ENCODE peak calls at places on chromosomes 2 and 18, in ten cellular contexts. H is testis, A is aorta, T is GM23248, K is kidney, I is WERI-Rb-1, R is endodermal cell, U is GM12878, Q is PC-3, C is adipocyte. Y is an unnamed sample. For H3K9me3 and H3K36me3, the result is how much of the 10 kb centered on the place peaks cover.

GRCh38 chr18:12008181-12008767 is 27.0 kb downstream of the IMPA2 start:
- DNase-seq in T (no peak), A (no peak), R (no peak), K (peak), U (no peak), Q (no peak), C (no peak), I (no peak), H (no peak), Y (peak)

GRCh38 chr2:126761256-126761980 is 105.5 kb downstream of the GYPC start:
- DNase-seq in Q (no peak), H (no peak), I (no peak), T (no peak), K (no peak), A (no peak), U (no peak), C (no peak), R (no peak), Y (no peak)

GRCh38 chr2:75589344-75590105 is 28.8 kb upstream of the EVA1A start:
- DNase-seq in C (peak), K (no peak), U (no peak), H (no peak), I (no peak), Q (no peak), A (no peak), R (no peak), T (peak), Y (no peak)

GRCh38 chr18:58532298-58532697 is 96.6 kb downstream of the ALPK2 start:
- DNase-seq in A (no peak), K (no peak), C (no peak), T (peak), U (no peak), H (no peak), R (peak), Q (peak), I (no peak), Y (no peak)

GRCh38 chr18:26863122-26863879 is 2.2 kb downstream of the AQP4 start:
- DNase-seq in I (peak), R (peak), K (peak), Q (peak), H (peak), T (peak), U (no peak), C (no peak), A (no peak), Y (peak)

GRCh38 chr2:11175293-11175795 is 20.1 kb downstream of the SLC66A3 start:
- DNase-seq in T (peak), U (no peak), Q (no peak), A (peak), R (no peak), K (no peak), I (no peak), H (no peak), C (peak), Y (no peak)

GRCh38 chr2:71100195-71100964 is 29.6 kb downstream of the MCEE start:
- DNase-seq in A (peak), U (peak), K (no peak), C (peak), R (peak), T (peak), H (peak), Q (peak), I (peak), Y (peak)

GRCh38 chr2:168215813-168216212 is 31.6 kb downstream of the STK39 start:
- DNase-seq in R (no peak), A (no peak), H (no peak), C (no peak), Q (no peak), U (no peak), K (no peak), T (peak), I (no peak), Y (no peak)

GRCh38 chr2:220544049-220544448 is 916.6 kb downstream of the SLC4A3 start:
- DNase-seq in Q (no peak), K (no peak), C (no peak), R (no peak), U (no peak), I (no peak), A (no peak), T (no peak), H (no peak), Y (no peak)

GRCh38 chr18:31237142-31237541 is 74.5 kb upstream of the DSC1 start:
- DNase-seq in C (no peak), R (no peak), U (no peak), T (no peak), H (no peak), A (no peak), Q (no peak), K (no peak), I (no peak), Y (no peak)

GRCh38 chr2:120831106-120831505 is 95.4 kb downstream of the GLI2 start:
- DNase-seq in K (no peak), T (no peak), Q (no peak), I (no peak), H (no peak), U (no peak), R (no peak), C (no peak), A (no peak), Y (no peak)

GRCh38 chr2:236747426-236747825 is 177.8 kb downstream of the ACKR3 start:
- DNase-seq in K (no peak), I (no peak), A (no peak), T (no peak), R (no peak), H (no peak), Q (no peak), C (no peak), U (no peak), Y (no peak)

GRCh38 chr2:152334701-152335015 is 316 bp upstream of the FMNL2 start:
- DNase-seq in I (no peak), H (no peak), U (no peak), K (no peak), A (no peak), R (no peak), C (no peak), Q (no peak), T (no peak), Y (no peak)

GRCh38 chr2:176562359-176563043 is 293.3 kb downstream of the MTX2 start:
- DNase-seq in I (no peak), R (no peak), U (no peak), Q (peak), C (no peak), K (no peak), T (peak), H (no peak), A (peak), Y (no peak)

GRCh38 chr2:160596431-160596830 is 102.8 kb upstream of the RBMS1 start:
- DNase-seq in C (no peak), A (no peak), U (no peak), R (no peak), T (no peak), Q (no peak), I (no peak), H (no peak), K (no peak), Y (no peak)

GRCh38 chr2:36964496-36965058 is 1.8 kb downstream of the STRN start:
- DNase-seq in K (no peak), U (no peak), H (no peak), A (no peak), T (peak), I (no peak), C (no peak), Q (no peak), R (no peak), Y (no peak)

GRCh38 chr2:239569401-239570090 is 168.7 kb upstream of the HDAC4 start:
- DNase-seq in T (peak), U (no peak), I (no peak), Q (peak), C (no peak), A (peak), H (no peak), K (no peak), R (no peak), Y (no peak)

GRCh38 chr2:5697554-5697953 is 5.4 kb downstream of the SOX11 start:
- DNase-seq in K (no peak), Q (no peak), I (no peak), C (no peak), U (no peak), R (no peak), H (no peak), A (no peak), T (no peak), Y (no peak)

GRCh38 chr2:174634130-174635014 is 36.8 kb upstream of the WIPF1 start:
- DNase-seq in U (peak), R (no peak), K (no peak), I (no peak), C (no peak), T (peak), A (no peak), H (no peak), Q (no peak), Y (no peak)

GRCh38 chr2:15799432-15799827 is 140.9 kb upstream of the MYCN start:
- DNase-seq in Q (no peak), U (no peak), C (no peak), K (no peak), A (no peak), H (no peak), I (no peak), T (no peak), R (no peak), Y (no peak)

GRCh38 chr18:8839285-8839684 is 133.9 kb downstream of the MTCL1 start:
- DNase-seq in C (no peak), T (no peak), U (no peak), Q (no peak), K (no peak), A (no peak), I (no peak), R (no peak), H (no peak), Y (no peak)

GRCh38 chr18:8124232-8125146 is 484.7 kb upstream of the RAB12 start:
- DNase-seq in H (no peak), U (no peak), C (no peak), R (no peak), Q (peak), T (no peak), A (no peak), I (no peak), K (no peak), Y (no peak)

GRCh38 chr18:25223899-25224607 is 127.9 kb downstream of the ZNF521 start:
- DNase-seq in U (no peak), A (peak), C (no peak), R (no peak), K (no peak), T (peak), I (no peak), Q (no peak), H (no peak), Y (no peak)

GRCh38 chr2:233439191-233439590 is 84.9 kb downstream of the DGKD start:
- DNase-seq in A (no peak), H (peak), I (no peak), T (no peak), Q (peak), R (no peak), K (no peak), C (no peak), U (no peak), Y (no peak)

GRCh38 chr2:27798948-27799645 is 27.6 kb downstream of the MRPL33 start:
- DNase-seq in A (peak), I (no peak), T (peak), U (no peak), C (peak), H (no peak), R (peak), Q (peak), K (peak), Y (peak)

GRCh38 chr18:48356909-48357631 is 52.1 kb downstream of the ZBTB7C start:
- DNase-seq in Q (no peak), U (no peak), R (peak), A (no peak), K (no peak), C (no peak), H (peak), T (no peak), I (peak), Y (no peak)
- H3K9me3 ChIP-seq in Q (under half), U (under half), R (under half), A (under half), K (under half), C (under half), H (under half), T (under half), I (under half), Y (under half)

GRCh38 chr2:46939596-46940359 is 24.2 kb upstream of the MCFD2 start:
- DNase-seq in R (no peak), T (peak), C (no peak), I (no peak), U (no peak), H (peak), A (no peak), K (peak), Q (no peak), Y (peak)
- H3K4me3 ChIP-seq in R (no peak), T (peak), C (peak), I (peak), U (peak), H (peak), A (no peak), K (peak), Q (peak), Y (peak)

DNA sequence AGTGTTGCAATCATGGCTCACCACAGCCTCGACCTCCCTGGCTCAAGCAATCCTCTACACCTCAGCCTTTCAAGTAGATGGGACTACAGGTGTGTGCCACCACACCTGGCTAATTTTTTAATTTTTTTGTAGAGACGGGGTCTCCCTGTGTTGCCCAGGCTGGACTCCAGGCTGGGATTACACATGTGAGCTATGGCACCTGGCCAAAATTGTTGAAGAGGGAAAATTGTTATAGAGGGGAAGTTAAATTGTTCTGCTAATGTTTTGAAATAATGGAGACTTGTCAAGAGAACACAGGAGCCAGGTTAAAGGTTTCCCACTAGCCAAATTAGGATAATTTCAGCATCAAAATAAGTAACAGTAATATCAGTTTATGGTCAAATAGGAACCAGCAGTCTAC is 25.1 kb downstream of the PPIG start:
- DNase-seq in K (no peak), Q (no peak), A (no peak), C (no peak), R (no peak), U (no peak), I (no peak), H (no peak), T (no peak), Y (no peak)
- H3K36me3 ChIP-seq in K (under half), Q (under half), A (under half), C (half or more), R (half or more), U (under half), I (half or more), H (under half), T (half or more), Y (under half)

GRCh38 chr2:83522891-83523493 is 936.1 kb downstream of the SUCLG1 start:
- DNase-seq in K (no peak), R (no peak), A (no peak), H (no peak), I (no peak), C (no peak), T (no peak), U (no peak), Q (no peak), Y (no peak)

GRCh38 chr2:83531211-83531610 is 927.9 kb downstream of the SUCLG1 start:
- DNase-seq in A (no peak), U (no peak), I (no peak), H (no peak), T (no peak), Q (no peak), R (no peak), C (no peak), K (no peak), Y (no peak)

GRCh38 chr2:83528746-83529145 is 930.3 kb downstream of the SUCLG1 start:
- DNase-seq in Q (no peak), C (no peak), A (no peak), U (no peak), H (no peak), K (no peak), T (no peak), I (no peak), R (no peak), Y (no peak)
- H3K9me3 ChIP-seq in Q (under half), C (under half), A (under half), U (under half), H (under half), K (under half), T (under half), I (under half), R (under half), Y (under half)

DNA sequence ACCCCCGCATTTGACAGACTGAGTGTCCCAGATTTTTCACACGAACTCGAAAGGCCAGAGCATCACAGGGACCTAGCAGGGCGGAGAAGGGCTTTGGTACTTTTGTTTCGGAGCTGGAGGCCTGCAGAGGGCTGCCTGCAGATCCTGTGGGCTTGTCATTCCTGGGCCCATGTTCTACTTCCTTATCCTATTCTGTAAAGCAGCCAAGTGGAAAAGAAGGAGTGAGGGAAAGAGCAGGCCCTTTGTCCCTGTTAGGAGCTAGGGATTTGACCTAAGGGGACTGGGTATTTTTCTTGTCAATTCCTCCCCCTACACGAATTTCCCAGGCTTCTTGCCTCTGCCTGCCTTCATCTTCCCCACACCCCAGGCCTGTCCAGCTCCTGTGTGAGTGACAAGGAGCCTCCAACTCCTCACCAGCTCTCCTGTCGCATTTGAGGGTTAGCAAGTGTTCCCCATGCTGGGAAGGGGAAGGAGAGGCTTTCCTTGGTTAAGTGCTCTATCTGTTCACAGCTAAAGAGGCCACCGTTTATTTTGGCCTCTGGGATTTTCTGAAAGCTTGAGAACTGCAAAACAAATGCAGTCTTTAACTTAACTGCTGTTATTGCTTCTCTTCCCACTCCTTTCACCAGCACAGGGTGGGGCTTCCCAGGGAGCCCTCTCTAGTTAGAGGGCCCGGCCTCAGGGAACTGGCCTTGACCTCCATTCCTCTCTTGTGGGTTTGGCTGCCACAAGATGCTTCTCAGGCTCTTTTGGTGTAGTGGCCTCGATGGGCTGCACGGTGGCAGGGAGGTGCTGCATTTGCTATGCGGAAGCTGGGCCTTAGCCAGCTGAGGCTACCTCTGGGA is 61.2 kb downstream of the SGPP2 start:
- DNase-seq in T (no peak), C (no peak), H (no peak), R (no peak), Q (no peak), A (no peak), K (no peak), U (no peak), I (no peak), Y (no peak)
- H3K4me3 ChIP-seq in T (no peak), C (no peak), H (no peak), R (no peak), Q (no peak), A (no peak), K (no peak), U (no peak), I (no peak), Y (no peak)

DNA sequence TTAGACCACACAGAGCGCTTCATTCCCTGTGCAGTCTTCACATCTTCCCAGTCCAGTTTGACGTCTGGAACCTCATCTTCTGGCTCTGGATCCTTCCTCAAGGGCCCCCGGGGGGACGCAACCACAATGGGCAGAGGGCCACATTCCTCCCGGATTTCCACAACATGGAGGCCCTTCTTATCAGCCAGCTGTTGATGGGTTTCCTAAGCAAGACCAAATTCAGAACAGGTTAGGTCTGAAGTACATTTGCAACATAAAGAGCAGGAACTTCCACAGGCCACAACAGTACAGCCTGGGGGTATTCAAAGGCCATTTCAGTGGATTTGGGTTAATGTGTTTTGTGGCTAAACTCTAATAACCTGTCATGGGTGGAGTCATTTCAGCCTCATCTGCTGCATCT is 34.2 kb downstream of the MRPS5 start:
- DNase-seq in A (no peak), C (no peak), T (no peak), I (no peak), U (no peak), R (no peak), K (no peak), H (no peak), Q (no peak), Y (no peak)
- H3K36me3 ChIP-seq in A (under half), C (half or more), T (under half), I (under half), U (under half), R (half or more), K (under half), H (under half), Q (under half), Y (under half)

GRCh38 chr2:184524551-184525382 is 73.6 kb upstream of the ZNF804A start:
- DNase-seq in K (peak), U (no peak), A (no peak), H (no peak), C (no peak), I (peak), R (no peak), T (no peak), Q (no peak), Y (no peak)
- H3K9me3 ChIP-seq in K (under half), U (under half), A (under half), H (under half), C (under half), I (under half), R (under half), T (under half), Q (under half), Y (under half)

Y was measured in Caco-2.